ENCODE peak calls at places on chromosome X, in eight cellular contexts. N is NCI-H460; M is activated CD4-positive, alpha-beta T cell treated with anti-CD3 and anti-CD28 coated beads, Interleukin-2, amount 50 U/mL, for 4 hours; R is Right ventricle myocardium superior; K is stimulated activated CD8-positive, alpha-beta memory T cell treated with anti-CD3 and anti-CD28 coated beads, Interleukin-4, amount 100 ng/mL, for 48 hours; X is activated CD8-positive, alpha-beta memory T cell treated with anti-CD3 and anti-CD28 coated beads for 48 hours; H is T-helper 2 cell treated with Interferon-gamma antibody and Interleukin-4, amounts not matched to agents 5 μg/mL and 100 μg/mL, for 36 hours; B is CD8-positive, alpha-beta memory T cell. D is an unnamed sample.

GRCh38 chrX:153820601-153821000 is 9.7 kb downstream of the PDZD4 start:
- DNase-seq in K (no peak), N (no peak), H (no peak), M (no peak), X (no peak), R (no peak), B (no peak), D (no peak)

GRCh38 chrX:68133181-68133580 is 300.1 kb downstream of the OPHN1 start:
- DNase-seq in B (no peak), R (no peak), H (no peak), K (no peak), M (no peak), N (no peak), X (no peak), D (peak; percentile 38)

GRCh38 chrX:72461288-72461687 is 111.4 kb downstream of the HDAC8 start:
- DNase-seq in B (no peak), N (no peak), R (no peak), M (no peak), H (no peak), X (no peak), K (no peak), D (no peak)

GRCh38 chrX:140431521-140431920 is 73.3 kb downstream of the SOX3 start:
- DNase-seq in M (no peak), X (no peak), H (no peak), R (no peak), K (no peak), N (no peak), B (no peak), D (no peak)

GRCh38 chrX:22950278-22951266 is 49.2 kb upstream of the DDX53 start:
- DNase-seq in N (peak; percentile 59), R (no peak), K (no peak), X (no peak), B (no peak), H (no peak), M (no peak), D (peak; percentile 13)

GRCh38 chrX:4485917-4486316 is 772.5 kb upstream of the PRKX start:
- DNase-seq in H (no peak), B (no peak), K (no peak), M (no peak), R (no peak), X (no peak), N (no peak), D (no peak)

GRCh38 chrX:55908685-55909212 is 191.2 kb downstream of the RRAGB start:
- DNase-seq in X (no peak), K (peak; percentile 24), N (no peak), H (peak; percentile 3), M (no peak), B (peak; percentile 10), R (no peak), D (peak; percentile 81)

GRCh38 chrX:71615954-71616353 is 2.4 kb downstream of the CXCR3 start:
- DNase-seq in K (peak; percentile 48), N (no peak), H (no peak), B (no peak), R (no peak), M (no peak), X (no peak), D (no peak)

GRCh38 chrX:145825896-145826295 is 8.3 kb downstream of the SLITRK2 start:
- DNase-seq in H (no peak), R (no peak), M (no peak), K (no peak), B (no peak), N (no peak), X (no peak), D (no peak)

GRCh38 chrX:13418126-13419091 is 98.6 kb upstream of the ATXN3L start:
- DNase-seq in N (no peak), X (no peak), H (no peak), B (no peak), K (no peak), M (no peak), R (no peak), D (no peak)

GRCh38 chrX:94121799-94122198 is 447.8 kb downstream of the FAM133A start:
- DNase-seq in K (no peak), R (no peak), H (no peak), B (no peak), X (no peak), M (no peak), N (no peak), D (no peak)

GRCh38 chrX:48509245-48509590 is 426 bp downstream of the PORCN start:
- DNase-seq in R (no peak), N (no peak), X (no peak), B (no peak), M (no peak), H (no peak), K (peak; percentile 27), D (no peak)

GRCh38 chrX:15404712-15405111 is 20.5 kb upstream of the VEGFD start:
- DNase-seq in M (no peak), N (no peak), B (no peak), R (peak; percentile 49), X (no peak), K (no peak), H (no peak), D (peak; percentile 31)

GRCh38 chrX:10031743-10032142 is 64.6 kb downstream of the CLDN34 start:
- DNase-seq in N (no peak), X (no peak), M (no peak), R (no peak), B (no peak), H (no peak), K (no peak), D (no peak)

GRCh38 chrX:3712080-3712869 is 1.2 kb downstream of the PRKX start:
- DNase-seq in N (no peak), X (no peak), K (peak; percentile 30), R (no peak), B (peak; percentile 29), H (no peak), M (no peak), D (no peak)

GRCh38 chrX:103155201-103155600 is 59.7 kb upstream of the BEX4 start:
- DNase-seq in K (no peak), H (no peak), R (no peak), X (no peak), B (no peak), M (no peak), N (no peak), D (no peak)

GRCh38 chrX:154308108-154308946 is 12.7 kb downstream of the TKTL1 start:
- DNase-seq in K (peak; percentile 89), H (peak; percentile 45), B (peak; percentile 75), N (peak; percentile 50), R (peak; percentile 57), M (peak; percentile 79), X (peak; percentile 62), D (peak; percentile 49)

GRCh38 chrX:16869393-16870094 is 618 bp downstream of the RBBP7 start:
- DNase-seq in R (no peak), H (peak; percentile 44), X (no peak), M (peak; percentile 13), B (peak; percentile 43), N (peak; percentile 22), K (peak; percentile 57), D (no peak)

GRCh38 chrX:13597928-13598327 is 28.5 kb downstream of the EGFL6 start:
- DNase-seq in K (no peak), H (no peak), N (no peak), R (no peak), B (no peak), X (no peak), M (no peak), D (no peak)

GRCh38 chrX:39308126-39308525 is 506.9 kb downstream of the MID1IP1 start:
- DNase-seq in M (no peak), H (no peak), K (no peak), X (no peak), B (no peak), N (no peak), R (no peak), D (no peak)

GRCh38 chrX:38841766-38842165 is 40.5 kb downstream of the MID1IP1 start:
- DNase-seq in K (no peak), X (no peak), R (no peak), N (no peak), M (no peak), B (no peak), H (no peak), D (no peak)

GRCh38 chrX:54920610-54921426 is at the start of gene TRO:
- DNase-seq in M (no peak), B (no peak), H (no peak), N (no peak), X (no peak), K (peak; percentile 25), R (no peak), D (no peak)

GRCh38 chrX:49656554-49656953 is 39.2 kb downstream of the PAGE1 start:
- DNase-seq in R (no peak), N (no peak), B (no peak), M (no peak), X (no peak), K (no peak), H (no peak), D (no peak)

GRCh38 chrX:54825716-54826428 is 18.3 kb downstream of the MAGED2 start:
- DNase-seq in M (peak; percentile 40), X (no peak), H (no peak), B (peak; percentile 9), R (no peak), N (no peak), K (peak; percentile 28), D (no peak)

GRCh38 chrX:15418041-15418706 is 34.0 kb upstream of the VEGFD start:
- DNase-seq in M (no peak), K (no peak), X (no peak), N (no peak), H (no peak), R (no peak), B (no peak), D (no peak)

GRCh38 chrX:37824491-37825224 is 22.7 kb downstream of the DYNLT3 start:
- DNase-seq in X (no peak), M (no peak), B (peak; percentile 3), K (no peak), R (no peak), H (no peak), N (no peak), D (no peak)

GRCh38 chrX:52424658-52425057 is 55.8 kb downstream of the XAGE2 start:
- DNase-seq in H (no peak), M (no peak), B (no peak), X (no peak), N (no peak), R (no peak), K (no peak), D (no peak)

GRCh38 chrX:7500386-7500785 is 342.6 kb upstream of the VCX start:
- DNase-seq in X (no peak), N (no peak), H (no peak), B (no peak), K (no peak), M (no peak), R (no peak), D (no peak)

GRCh38 chrX:11754958-11755645 is 2.9 kb upstream of the MSL3 start:
- DNase-seq in X (no peak), M (no peak), R (no peak), B (no peak), H (no peak), K (no peak), N (no peak), D (no peak)

GRCh38 chrX:119406739-119407138 is 7.6 kb downstream of the SLC25A43 start:
- DNase-seq in B (no peak), H (no peak), R (no peak), M (no peak), K (no peak), X (no peak), N (no peak), D (no peak)

GRCh38 chrX:114344756-114345155 is 239.1 kb upstream of the HTR2C start:
- DNase-seq in N (peak; percentile 35), K (no peak), X (no peak), M (no peak), H (no peak), R (no peak), B (no peak), D (no peak)

GRCh38 chrX:29792335-29792734 is 423.0 kb upstream of the MAGEB2 start:
- DNase-seq in B (no peak), X (no peak), M (no peak), N (no peak), H (no peak), R (no peak), K (no peak), D (no peak)

GRCh38 chrX:3581609-3582108 is 131.8 kb downstream of the PRKX start:
- DNase-seq in B (no peak), M (no peak), R (no peak), K (no peak), X (no peak), H (no peak), N (no peak), D (no peak)

GRCh38 chrX:134484039-134484438 is 24.1 kb downstream of the HPRT1 start:
- DNase-seq in M (no peak), N (peak; percentile 53), X (no peak), H (no peak), R (no peak), K (no peak), B (peak; percentile 25), D (no peak)

D was measured in lower leg skin.